ENCODE peak calls at places on chromosome 1, in four cellular contexts. V is left cardiac atrium, Y is Peyer's patch, M is GM12864. K is an unnamed sample.

GRCh38 chr1:25771246-25772114 is 28.5 kb upstream of the SELENON start:
- DNase-seq in M (no peak), Y (peak), V (peak), K (peak)

GRCh38 chr1:158179301-158180041 is 1.2 kb upstream of the CD1D start:
- DNase-seq in M (peak), Y (no peak), V (no peak), K (no peak)

GRCh38 chr1:112298558-112298957 is 97.5 kb upstream of the CTTNBP2NL start:
- DNase-seq in Y (no peak), M (peak), V (peak), K (peak)

GRCh38 chr1:83849191-83850061 is 149.5 kb downstream of the TTLL7 start:
- DNase-seq in V (no peak), Y (no peak), M (no peak), K (no peak)

GRCh38 chr1:162301696-162302095 is 75.0 kb downstream of the SPATA46 start:
- DNase-seq in M (no peak), Y (no peak), V (no peak), K (no peak)

GRCh38 chr1:207925210-207925609 is 14.3 kb upstream of the CD34 start:
- DNase-seq in M (no peak), V (peak), Y (no peak), K (peak)

GRCh38 chr1:217561446-217561845 is 69.4 kb downstream of the GPATCH2 start:
- DNase-seq in V (no peak), Y (no peak), M (no peak), K (peak)

GRCh38 chr1:67721112-67721511 is 36.1 kb downstream of the GADD45A start:
- DNase-seq in M (no peak), Y (no peak), V (no peak), K (no peak)